ENCODE peak calls at places on chromosomes 7 and 10, in five cellular contexts. D, A, V, B and O are unnamed samples.
A peak's percentile ranks its signal among the peaks of the same experiment; 100 is the strongest.

GRCh38 chr10:122342293-122343134 is 32.0 kb upstream of the PLEKHA1 start:
- DNase-seq in A (peak; percentile 14), B (no peak), D (no peak), V (no peak), O (peak; percentile 60)

GRCh38 chr10:121514141-121514865 is 83.9 kb downstream of the FGFR2 start:
- DNase-seq in D (no peak), B (no peak), V (no peak), A (no peak), O (no peak)

GRCh38 chr7:137930616-137931015 is 71.3 kb downstream of the CREB3L2 start:
- DNase-seq in V (no peak), A (peak; percentile 89), B (peak; percentile 79), D (no peak), O (no peak)

GRCh38 chr7:2530076-2530967 is 10.7 kb downstream of the LFNG start:
- DNase-seq in A (no peak), D (no peak), V (peak; percentile 44), B (peak; percentile 72), O (no peak)

GRCh38 chr7:139989366-139990141 is 73.2 kb downstream of the PARP12 start:
- DNase-seq in D (no peak), A (no peak), B (no peak), V (no peak), O (no peak)

GRCh38 chr10:24718031-24718855 is 5.4 kb downstream of the ARHGAP21 start:
- DNase-seq in B (peak; percentile 64), V (no peak), D (no peak), A (peak; percentile 77), O (no peak)

GRCh38 chr7:98963305-98963704 is 85.0 kb downstream of the TRRAP start:
- DNase-seq in D (no peak), A (no peak), B (no peak), V (no peak), O (no peak)

GRCh38 chr7:90246184-90246583 is 1.2 kb downstream of the CFAP69 start:
- DNase-seq in V (no peak), B (no peak), A (peak; percentile 27), D (no peak), O (no peak)

GRCh38 chr10:48287417-48288391 is 13.2 kb upstream of the FRMPD2 start:
- DNase-seq in A (no peak), B (peak; percentile 94), D (no peak), V (peak; percentile 33), O (no peak)

GRCh38 chr10:52954407-52954806 is 181.8 kb upstream of the MBL2 start:
- DNase-seq in B (peak; percentile 41), D (no peak), A (no peak), V (no peak), O (no peak)

GRCh38 chr10:14889318-14889717 is 10.7 kb downstream of the SUV39H2 start:
- DNase-seq in D (no peak), B (no peak), A (no peak), V (no peak), O (peak; percentile 12)

GRCh38 chr7:47711776-47712175 is 129.9 kb upstream of the TNS3 start:
- DNase-seq in B (no peak), A (no peak), D (no peak), V (no peak), O (no peak)

GRCh38 chr10:88707429-88708110 is 1.5 kb downstream of the LIPK start:
- DNase-seq in A (peak; percentile 87), B (peak; percentile 87), V (no peak), D (no peak), O (peak; percentile 42)

GRCh38 chr7:50653116-50653854 is 88.1 kb upstream of the DDC start:
- DNase-seq in B (no peak), V (peak; percentile 70), A (no peak), D (peak; percentile 83), O (no peak)

GRCh38 chr10:34024708-34025425 is 690.4 kb upstream of the NRP1 start:
- DNase-seq in A (peak; percentile 12), V (no peak), D (no peak), B (no peak), O (peak; percentile 40)

GRCh38 chr7:5827755-5828154 is 46.3 kb upstream of the RNF216 start:
- DNase-seq in V (no peak), D (no peak), A (no peak), B (peak; percentile 37), O (peak; percentile 18)

GRCh38 chr10:23643396-23643795 is 204.5 kb downstream of the OTUD1 start:
- DNase-seq in A (no peak), V (no peak), D (no peak), B (no peak), O (peak; percentile 64)

GRCh38 chr10:75911426-75911825 is 480.0 kb downstream of the LRMDA start:
- DNase-seq in V (no peak), D (no peak), B (no peak), A (peak; percentile 25), O (no peak)

GRCh38 chr10:132738454-132739224 is 47.3 kb downstream of the NKX6-2 start:
- DNase-seq in B (no peak), V (no peak), A (no peak), D (no peak), O (no peak)

GRCh38 chr7:73893342-73894101 is 32.6 kb downstream of the TMEM270 start:
- DNase-seq in B (no peak), V (peak; percentile 85), A (peak; percentile 45), D (peak; percentile 92), O (no peak)

GRCh38 chr10:117945651-117946050 is 101.1 kb downstream of the RAB11FIP2 start:
- DNase-seq in A (no peak), V (no peak), D (no peak), B (no peak), O (no peak)

GRCh38 chr10:61024801-61025201 is 80.8 kb upstream of the RHOBTB1 start:
- DNase-seq in V (no peak), D (no peak), A (peak; percentile 7), B (no peak), O (peak; percentile 53)

GRCh38 chr7:32892521-32893224 is 1.1 kb upstream of the KBTBD2 start:
- DNase-seq in B (peak; percentile 79), D (no peak), V (peak; percentile 37), A (peak; percentile 54), O (peak; percentile 83)

GRCh38 chr7:39709768-39710291 is 86.5 kb downstream of the RALA start:
- DNase-seq in D (no peak), A (peak; percentile 81), B (no peak), V (peak; percentile 21), O (peak; percentile 23)

GRCh38 chr10:57015595-57016303 is 654.7 kb upstream of the ZWINT start:
- DNase-seq in V (no peak), B (no peak), A (no peak), D (no peak), O (no peak)

GRCh38 chr10:15737635-15738034 is 17.9 kb upstream of the ITGA8 start:
- DNase-seq in V (no peak), D (no peak), B (no peak), A (no peak), O (no peak)

GRCh38 chr10:93206652-93207051 is 133.0 kb downstream of the CYP26A1 start:
- DNase-seq in A (no peak), B (no peak), D (no peak), V (no peak), O (no peak)

GRCh38 chr10:132282667-132283603 is 24.8 kb downstream of the STK32C start:
- DNase-seq in A (no peak), V (no peak), B (no peak), D (no peak), O (no peak)

GRCh38 chr7:93836111-93836510 is 54.4 kb downstream of the TFPI2 start:
- DNase-seq in A (no peak), V (no peak), B (no peak), D (no peak), O (no peak)

DNA sequence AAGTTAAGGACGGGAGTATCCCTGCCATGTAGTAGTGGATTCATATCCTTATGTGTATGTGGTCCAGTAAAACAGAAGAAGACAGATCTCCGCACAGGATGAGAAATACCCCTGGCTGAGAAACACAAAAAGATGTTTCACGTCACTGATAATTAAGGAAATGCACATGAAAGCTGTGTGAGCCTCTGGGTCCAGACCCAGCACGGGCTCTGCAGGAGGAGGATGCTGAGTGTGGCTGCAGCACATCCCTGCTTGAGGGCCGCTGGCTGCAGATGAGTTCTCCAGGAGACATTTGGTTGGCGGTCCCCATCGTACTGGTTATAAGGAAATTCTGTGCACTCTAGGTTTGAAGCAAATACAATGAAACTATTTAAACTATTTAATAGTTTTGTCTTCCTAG is 8.2 kb upstream of the SUN1 start:
- DNase-seq in A (no peak), D (no peak), V (no peak), B (no peak), O (peak; percentile 70)
- H3K4me1 ChIP-seq in A (peaks cover 3% of the 10 kb centered on the region), D (peaks cover 65% of the 10 kb centered on the region), V (peaks cover 99% of the 10 kb centered on the region), B (peaks cover 3% of the 10 kb centered on the region), O (peaks cover 57% of the 10 kb centered on the region)

DNA sequence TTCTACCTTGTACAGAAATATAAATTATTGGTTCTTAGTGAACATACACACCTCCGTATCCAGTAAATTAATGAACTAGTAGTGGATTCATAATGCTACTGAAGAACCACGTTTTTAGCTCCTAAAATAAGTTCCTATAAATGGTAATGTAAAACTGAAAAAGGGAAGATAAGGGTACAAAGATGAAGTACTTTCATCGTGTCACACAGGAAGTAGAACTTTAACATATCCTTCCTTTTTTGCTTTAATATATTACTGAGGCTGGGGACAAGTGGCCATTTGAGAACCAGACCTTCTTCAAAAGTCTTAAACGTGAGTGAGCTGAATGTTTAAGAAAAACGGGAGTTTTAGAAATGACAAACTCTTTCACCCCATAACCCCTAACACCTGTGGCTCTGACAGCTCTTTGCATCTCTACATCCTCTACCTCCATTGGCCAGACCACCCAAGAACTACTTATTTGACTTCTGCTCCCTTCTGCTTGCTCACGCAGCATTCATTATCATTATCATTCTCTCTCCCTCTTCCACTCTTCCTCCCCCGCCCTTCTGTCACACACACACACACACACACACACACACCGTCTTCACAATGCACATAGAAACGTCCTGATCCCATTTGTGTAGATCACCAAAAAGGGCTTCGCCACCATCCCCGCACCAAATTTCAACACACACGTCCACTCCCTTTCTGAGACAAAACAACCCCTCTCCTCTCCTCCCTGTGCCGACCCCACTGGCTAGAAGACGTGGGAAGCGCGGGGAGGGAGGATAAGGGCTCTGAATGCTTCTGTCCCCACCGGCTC is 684 bp downstream of the SKAP2 start:
- DNase-seq in B (peak; percentile 48), D (no peak), A (peak; percentile 5), V (no peak), O (peak; percentile 14)
- H3K27ac ChIP-seq in B (peak overlapping the region; percentile 81), D (peak overlapping the region; percentile 98), A (peak overlapping the region; percentile 23), V (peak overlapping the region; percentile 84), O (no peak overlapping the region)

DNA sequence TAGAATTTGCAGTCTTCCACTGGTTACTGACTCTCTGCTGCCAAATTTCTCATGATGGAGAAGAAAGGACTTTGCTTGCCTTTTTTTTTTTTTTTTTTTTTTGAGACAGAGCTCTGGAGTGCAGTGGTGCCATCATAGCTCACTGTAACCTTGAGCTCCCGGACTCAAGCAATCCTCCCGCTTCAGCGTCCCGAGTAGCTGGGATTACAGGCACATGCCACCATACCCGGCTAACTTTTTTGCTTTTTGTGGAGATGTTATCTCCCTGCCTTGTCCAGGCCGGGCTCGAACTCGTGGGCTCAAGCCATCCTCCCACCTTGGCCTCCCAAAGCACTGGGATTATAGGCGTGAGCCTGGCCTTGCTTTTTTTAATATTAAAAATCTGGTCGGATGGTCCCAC is 6.2 kb downstream of the INSIG1 start:
- DNase-seq in V (no peak), B (no peak), A (no peak), D (no peak), O (no peak)
- H3K4me1 ChIP-seq in V (peaks cover 35% of the 10 kb centered on the region), B (peaks cover 48% of the 10 kb centered on the region), A (peaks cover 15% of the 10 kb centered on the region), D (peaks cover 26% of the 10 kb centered on the region), O (peaks cover 14% of the 10 kb centered on the region)

DNA sequence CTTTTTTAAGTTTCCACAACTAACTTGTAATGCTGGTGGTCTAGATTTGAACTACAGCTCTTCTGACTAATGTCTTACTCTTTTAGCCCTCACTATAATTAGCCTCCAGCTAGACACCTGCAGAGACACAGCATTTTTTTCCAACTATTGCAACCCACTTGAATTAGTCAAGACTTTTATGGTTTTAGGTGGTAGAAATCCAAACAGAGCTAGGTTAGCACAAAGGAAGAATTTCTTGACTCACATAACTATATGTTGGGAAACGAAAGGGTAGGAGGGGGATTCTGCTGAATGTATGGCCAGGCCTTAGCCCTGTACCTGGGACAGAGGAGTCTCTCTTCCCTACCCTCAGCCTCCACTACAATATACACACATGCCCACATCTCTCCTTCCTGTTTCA is 586.1 kb downstream of the INHBA start:
- DNase-seq in D (no peak), V (no peak), A (peak; percentile 44), B (peak; percentile 91), O (no peak)
- H3K27ac ChIP-seq in D (no peak overlapping the region), V (no peak overlapping the region), A (no peak overlapping the region), B (peak overlapping the region; percentile 51), O (no peak overlapping the region)